ENCODE peak calls at places on chromosomes 13 and 19, in four cellular contexts. H is pancreas; E is stimulated activated CD4-positive, alpha-beta T cell treated with anti-CD3 and anti-CD28 coated beads, Interleukin-1b, Interleukin-23, amount 100 ng/mL, for 1 hour; U is H1. F is an unnamed sample.

GRCh38 chr13:27505792-27506191 is 55.4 kb upstream of the MTIF3 start:
- DNase-seq in H (no peak), E (no peak), U (no peak), F (no peak)

GRCh38 chr19:36103842-36104552 is 6.9 kb upstream of the OVOL3 start:
- DNase-seq in H (no peak), E (no peak), U (no peak), F (no peak)

GRCh38 chr19:11479470-11480080 is 1.3 kb downstream of the ELAVL3 start:
- DNase-seq in H (no peak), E (no peak), U (peak), F (peak)

GRCh38 chr19:34985249-34986022 is 14.7 kb upstream of the GRAMD1A start:
- DNase-seq in H (peak), E (no peak), U (peak), F (peak)

GRCh38 chr13:98411617-98412310 is 165.1 kb downstream of the STK24 start:
- DNase-seq in H (peak), E (no peak), U (no peak), F (no peak)

GRCh38 chr13:28611654-28612131 is 47.2 kb upstream of the POMP start:
- DNase-seq in H (no peak), E (no peak), U (no peak), F (no peak)

GRCh38 chr13:65768545-65768944 is 1461.6 kb downstream of the PCDH9 start:
- DNase-seq in H (no peak), E (no peak), U (no peak), F (no peak)

GRCh38 chr19:3140667-3141038 is 4.8 kb downstream of the GNA15 start:
- DNase-seq in H (no peak), E (no peak), U (no peak), F (no peak)

GRCh38 chr13:79679334-79679733 is 198.4 kb downstream of the NDFIP2 start:
- DNase-seq in H (peak), E (no peak), U (peak), F (peak)

F was measured in colonic mucosa.